ENCODE peak calls at places on chromosomes 7 and 10, in eight cellular contexts. A, B, E, O, H, K, C and F are unnamed samples.
A peak's percentile ranks its signal among the peaks of the same experiment; 100 is the strongest.

GRCh38 chr7:35467456-35467978 is 213.6 kb upstream of the TBX20 start:
- DNase-seq in B (no peak), K (no peak), A (no peak), E (no peak), O (no peak), C (no peak), H (no peak), F (no peak)

GRCh38 chr10:81871558-81871957 is 3.4 kb upstream of the NRG3 start:
- DNase-seq in K (no peak), C (no peak), E (no peak), H (no peak), A (no peak), O (no peak), B (no peak), F (no peak)

GRCh38 chr10:86330778-86331763 is 35.5 kb downstream of the GRID1 start:
- DNase-seq in C (no peak), B (no peak), K (peak; percentile 59), H (no peak), O (no peak), A (no peak), E (no peak), F (no peak)

GRCh38 chr10:93813507-93814465 is 56.0 kb downstream of the LGI1 start:
- DNase-seq in A (peak; percentile 35), C (peak; percentile 16), O (peak; percentile 37), H (peak; percentile 41), B (peak; percentile 37), E (no peak), K (peak; percentile 78), F (no peak)

GRCh38 chr7:89623018-89623672 is 531.1 kb upstream of the STEAP1 start:
- DNase-seq in B (no peak), O (peak; percentile 8), E (no peak), C (peak; percentile 11), K (no peak), H (peak; percentile 12), A (peak; percentile 35), F (no peak)

GRCh38 chr7:108406474-108406873 is 49.8 kb downstream of the NRCAM start:
- DNase-seq in B (no peak), O (peak; percentile 62), E (no peak), K (no peak), A (peak; percentile 55), C (no peak), H (no peak), F (peak; percentile 11)

GRCh38 chr7:134778941-134779740 is at the start of gene CALD1:
- DNase-seq in B (peak; percentile 80), O (peak; percentile 100), E (no peak), K (no peak), C (peak; percentile 91), A (peak; percentile 99), H (peak; percentile 90), F (peak; percentile 99)

GRCh38 chr10:43402176-43402575 is 6.8 kb downstream of the HNRNPF start:
- DNase-seq in A (no peak), C (no peak), K (no peak), O (no peak), H (no peak), B (no peak), E (no peak), F (no peak)

GRCh38 chr10:87750817-87751216 is 67.2 kb downstream of the ATAD1 start:
- DNase-seq in H (no peak), O (no peak), K (no peak), A (no peak), C (no peak), E (no peak), B (no peak), F (no peak)

GRCh38 chr10:80356563-80356999 is at the start of the genes DYDC1 and DYDC2:
- DNase-seq in H (no peak), A (peak; percentile 45), K (peak; percentile 82), O (peak; percentile 13), B (no peak), E (no peak), C (peak; percentile 40), F (no peak)

GRCh38 chr10:112832361-112832878 is 117.6 kb upstream of the TCF7L2 start:
- DNase-seq in H (peak; percentile 43), A (peak; percentile 42), E (no peak), O (peak; percentile 49), B (no peak), K (no peak), C (no peak), F (no peak)

GRCh38 chr10:71359364-71360046 is 37.2 kb upstream of the CDH23 start:
- DNase-seq in C (no peak), H (no peak), A (no peak), B (no peak), K (no peak), E (no peak), O (no peak), F (no peak)

GRCh38 chr7:106770191-106770590 is 94.9 kb upstream of the PIK3CG start:
- DNase-seq in O (peak; percentile 97), H (peak; percentile 64), C (no peak), A (peak; percentile 72), B (no peak), E (no peak), K (no peak), F (peak; percentile 81)

GRCh38 chr10:72353963-72354355 is 760 bp downstream of the DNAJB12 start:
- DNase-seq in B (peak; percentile 35), E (no peak), O (peak; percentile 30), C (no peak), K (peak; percentile 89), A (no peak), H (peak; percentile 34), F (no peak)

GRCh38 chr7:5646846-5647245 is 134.6 kb downstream of the RNF216 start:
- DNase-seq in B (no peak), E (no peak), C (no peak), K (no peak), O (peak; percentile 83), H (no peak), A (peak; percentile 98), F (peak; percentile 36)

GRCh38 chr10:86632951-86633350 is 21.4 kb upstream of the OPN4 start:
- DNase-seq in K (no peak), E (no peak), C (no peak), B (no peak), A (no peak), O (no peak), H (no peak), F (no peak)

GRCh38 chr7:45578467-45578866 is 4.3 kb downstream of the ADCY1 start:
- DNase-seq in C (no peak), B (no peak), O (no peak), E (no peak), A (no peak), K (peak; percentile 47), H (no peak), F (no peak)

GRCh38 chr7:45582136-45582742 is 8.1 kb downstream of the ADCY1 start:
- DNase-seq in H (no peak), O (no peak), C (no peak), E (no peak), A (no peak), K (peak; percentile 41), B (no peak), F (no peak)

GRCh38 chr7:45581271-45581780 is 7.2 kb downstream of the ADCY1 start:
- DNase-seq in B (no peak), E (no peak), H (no peak), C (no peak), K (peak; percentile 64), O (no peak), A (no peak), F (no peak)

GRCh38 chr7:45579386-45579785 is 5.2 kb downstream of the ADCY1 start:
- DNase-seq in O (no peak), E (no peak), H (no peak), K (peak; percentile 57), B (no peak), C (no peak), A (no peak), F (no peak)

DNA sequence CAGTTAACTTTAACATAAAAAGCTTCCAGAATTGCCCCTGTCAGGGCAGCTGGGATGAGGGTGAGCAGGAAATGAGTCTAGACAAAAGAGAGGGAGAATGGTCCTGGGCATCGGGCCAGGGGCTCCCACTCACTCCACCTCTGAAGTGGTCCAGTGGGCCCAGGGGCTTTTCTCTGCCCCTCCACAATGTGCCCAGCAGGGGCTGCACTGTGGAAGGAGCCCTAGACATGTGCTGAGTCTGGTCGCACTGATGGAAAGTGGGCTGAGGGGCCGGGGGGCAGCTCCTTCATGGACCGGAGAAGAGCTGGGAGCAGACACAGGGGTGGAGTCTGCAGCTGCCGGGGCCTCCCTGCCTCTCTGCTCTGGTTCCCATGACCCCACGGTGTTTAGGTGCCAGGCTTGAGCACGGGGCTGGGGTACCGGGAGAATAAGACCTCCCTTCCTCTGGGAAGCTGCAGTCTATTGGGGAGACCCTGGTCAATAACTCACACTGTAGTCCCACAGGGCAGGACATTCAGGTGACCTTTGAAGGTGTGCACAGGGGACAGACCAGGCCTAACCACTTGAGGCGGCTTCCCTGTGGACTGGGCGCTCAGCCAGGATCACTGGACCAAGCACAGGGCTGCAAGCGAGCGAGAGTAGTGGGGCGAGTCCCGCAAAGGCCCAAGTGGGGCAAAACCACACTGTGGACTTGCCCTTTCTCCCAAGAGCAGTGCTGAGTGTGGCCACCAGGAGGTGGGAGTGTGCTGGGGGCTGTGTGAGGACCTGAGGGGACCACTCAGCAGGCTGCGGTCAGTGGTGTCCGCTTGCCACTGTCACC is 6.1 kb downstream of the ADCY1 start:
- DNase-seq in H (no peak), E (no peak), O (no peak), C (no peak), A (no peak), K (peak; percentile 70), B (no peak), F (no peak)
- TF ChIP-seq CTCF in H (peak; percentile 50), E (no peak), O (peak; percentile 20), C (no peak), A (peak; percentile 40), K (no peak), B (no peak), F (peak; percentile 32)

GRCh38 chr10:13890617-13891541 is 304.1 kb downstream of the PRPF18 start:
- DNase-seq in K (no peak), H (no peak), O (peak; percentile 62), B (peak; percentile 53), C (no peak), E (no peak), A (no peak), F (no peak)
- H3K4me3 ChIP-seq in K (peak overlapping the region; percentile 29), H (no peak overlapping the region), O (peak overlapping the region; percentile 59), B (peak overlapping the region; percentile 63), C (peak overlapping the region; percentile 42), E (peak overlapping the region; percentile 40), A (peak overlapping the region; percentile 67), F (peak overlapping the region; percentile 73)

DNA sequence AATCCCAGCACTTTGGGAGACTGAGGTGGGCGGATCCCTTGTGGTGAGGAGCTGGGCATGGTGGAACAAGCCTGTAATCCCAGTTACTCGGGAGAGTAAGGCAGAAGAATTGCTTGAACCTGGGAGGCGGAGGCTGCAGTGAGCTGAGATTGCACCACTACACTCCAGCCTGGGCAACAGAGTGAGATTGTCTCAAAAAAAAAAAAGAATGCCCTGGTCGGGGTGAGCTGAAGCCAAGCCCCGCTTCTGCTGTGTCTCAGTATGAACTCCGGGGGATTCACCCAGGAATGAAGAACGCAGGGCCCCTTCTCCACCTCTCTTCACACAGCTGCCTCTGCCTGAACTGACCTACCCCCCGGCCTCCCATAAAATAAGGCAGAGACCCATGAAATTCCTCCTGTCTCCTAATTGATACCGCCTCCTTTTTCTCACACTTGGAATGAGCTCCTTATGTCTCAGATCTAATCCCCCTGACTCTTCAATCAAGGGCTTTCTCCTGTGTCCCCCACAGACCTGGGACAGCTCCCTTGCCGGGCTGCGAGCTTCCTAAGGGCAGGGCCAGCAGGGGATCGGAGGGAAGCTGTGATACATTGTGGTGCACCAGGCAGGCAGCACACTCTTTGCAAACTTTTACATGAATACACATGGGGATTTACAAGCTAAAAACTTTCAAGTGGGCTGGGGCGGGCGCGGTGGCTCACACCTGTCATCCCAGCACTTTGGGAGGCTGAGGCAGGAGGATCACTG is 911 bp upstream of the ZP3 start:
- DNase-seq in O (peak; percentile 34), B (no peak), H (no peak), C (peak; percentile 63), E (no peak), A (no peak), K (peak; percentile 54), F (no peak)
- H3K27ac ChIP-seq in O (no peak overlapping the region), B (no peak overlapping the region), H (peak overlapping the region; percentile 78), C (no peak overlapping the region), E (no peak overlapping the region), A (peak overlapping the region; percentile 96), K (no peak overlapping the region), F (no peak overlapping the region)

GRCh38 chr7:92425311-92425947 is 21.9 kb upstream of the GATAD1 start:
- DNase-seq in C (no peak), K (no peak), E (no peak), O (no peak), B (no peak), A (no peak), H (peak; percentile 56), F (no peak)
- TF ChIP-seq CTCF in C (no peak), K (no peak), E (no peak), O (no peak), B (no peak), A (no peak), H (no peak), F (no peak)